ENCODE peak calls at places on chromosomes 6 and 20, in seven cellular contexts. One of them, this sample, is unnamed.

GRCh38 chr6:159972506-159973268 is 3.8 kb downstream of the IGF2R start:
- DNase-seq in choroid plexus epithelial cell: no peak
- DNase-seq in K562: peak; percentile 44
- DNase-seq in right lobe of liver: no peak
- DNase-seq in cardiac fibroblast: no peak
- DNase-seq in astrocyte of the spinal cord: no peak
- DNase-seq in astrocyte: no peak
- DNase-seq in this sample: no peak

GRCh38 chr6:74735304-74735703 is 470.5 kb downstream of the COL12A1 start:
- DNase-seq in choroid plexus epithelial cell: peak; percentile 93
- DNase-seq in K562: no peak
- DNase-seq in right lobe of liver: no peak
- DNase-seq in cardiac fibroblast: peak; percentile 90
- DNase-seq in astrocyte of the spinal cord: peak; percentile 89
- DNase-seq in astrocyte: peak; percentile 85
- DNase-seq in this sample: peak; percentile 65

GRCh38 chr6:38806271-38806670 is 91.2 kb downstream of the DNAH8 start:
- DNase-seq in choroid plexus epithelial cell: no peak
- DNase-seq in K562: no peak
- DNase-seq in right lobe of liver: no peak
- DNase-seq in cardiac fibroblast: no peak
- DNase-seq in astrocyte of the spinal cord: no peak
- DNase-seq in astrocyte: no peak
- DNase-seq in this sample: no peak

GRCh38 chr6:2086328-2087008 is 158.9 kb downstream of the GMDS start:
- DNase-seq in choroid plexus epithelial cell: no peak
- DNase-seq in K562: no peak
- DNase-seq in right lobe of liver: no peak
- DNase-seq in cardiac fibroblast: no peak
- DNase-seq in astrocyte of the spinal cord: no peak
- DNase-seq in astrocyte: no peak
- DNase-seq in this sample: no peak

GRCh38 chr6:143529095-143529494 is 17.6 kb upstream of the FUCA2 start:
- DNase-seq in choroid plexus epithelial cell: peak; percentile 20
- DNase-seq in K562: no peak
- DNase-seq in right lobe of liver: no peak
- DNase-seq in cardiac fibroblast: no peak
- DNase-seq in astrocyte of the spinal cord: no peak
- DNase-seq in astrocyte: no peak
- DNase-seq in this sample: no peak

GRCh38 chr6:100785982-100786381 is 95.1 kb downstream of the ASCC3 start:
- DNase-seq in choroid plexus epithelial cell: no peak
- DNase-seq in K562: no peak
- DNase-seq in right lobe of liver: no peak
- DNase-seq in cardiac fibroblast: no peak
- DNase-seq in astrocyte of the spinal cord: no peak
- DNase-seq in astrocyte: no peak
- DNase-seq in this sample: no peak

GRCh38 chr20:25300496-25301170 is 52.7 kb downstream of the PYGB start:
- DNase-seq in choroid plexus epithelial cell: peak; percentile 66
- DNase-seq in K562: no peak
- DNase-seq in right lobe of liver: no peak
- DNase-seq in cardiac fibroblast: peak; percentile 20
- DNase-seq in astrocyte of the spinal cord: peak; percentile 34
- DNase-seq in astrocyte: peak; percentile 14
- DNase-seq in this sample: peak; percentile 13

GRCh38 chr20:38726849-38727601 is 2.7 kb downstream of the SLC32A1 start:
- DNase-seq in choroid plexus epithelial cell: no peak
- DNase-seq in K562: peak; percentile 71
- DNase-seq in right lobe of liver: no peak
- DNase-seq in cardiac fibroblast: no peak
- DNase-seq in astrocyte of the spinal cord: no peak
- DNase-seq in astrocyte: no peak
- DNase-seq in this sample: no peak

GRCh38 chr6:27471365-27472115 is 1.4 kb downstream of the ZNF184 start:
- DNase-seq in choroid plexus epithelial cell: peak; percentile 5
- DNase-seq in K562: no peak
- DNase-seq in right lobe of liver: no peak
- DNase-seq in cardiac fibroblast: no peak
- DNase-seq in astrocyte of the spinal cord: no peak
- DNase-seq in astrocyte: no peak
- DNase-seq in this sample: no peak

GRCh38 chr6:104526383-104526782 is 333.3 kb downstream of the HACE1 start:
- DNase-seq in choroid plexus epithelial cell: peak; percentile 52
- DNase-seq in K562: no peak
- DNase-seq in right lobe of liver: no peak
- DNase-seq in cardiac fibroblast: peak; percentile 52
- DNase-seq in astrocyte of the spinal cord: no peak
- DNase-seq in astrocyte: no peak
- DNase-seq in this sample: no peak

GRCh38 chr20:2872304-2873009 is 824 bp upstream of the PTPRA start:
- DNase-seq in choroid plexus epithelial cell: peak; percentile 66
- DNase-seq in K562: peak; percentile 89
- DNase-seq in right lobe of liver: peak; percentile 69
- DNase-seq in cardiac fibroblast: peak; percentile 54
- DNase-seq in astrocyte of the spinal cord: peak; percentile 48
- DNase-seq in astrocyte: peak; percentile 34
- DNase-seq in this sample: peak; percentile 30

GRCh38 chr6:169167581-169168301 is 85.9 kb downstream of the THBS2 start:
- DNase-seq in choroid plexus epithelial cell: peak; percentile 97
- DNase-seq in K562: no peak
- DNase-seq in right lobe of liver: no peak
- DNase-seq in cardiac fibroblast: peak; percentile 99
- DNase-seq in astrocyte of the spinal cord: peak; percentile 88
- DNase-seq in astrocyte: peak; percentile 99
- DNase-seq in this sample: peak; percentile 71

GRCh38 chr6:161139766-161140553 is 133.9 kb downstream of the AGPAT4 start:
- DNase-seq in choroid plexus epithelial cell: no peak
- DNase-seq in K562: peak; percentile 61
- DNase-seq in right lobe of liver: no peak
- DNase-seq in cardiac fibroblast: no peak
- DNase-seq in astrocyte of the spinal cord: no peak
- DNase-seq in astrocyte: no peak
- DNase-seq in this sample: no peak

GRCh38 chr6:35475573-35475972 is 7.4 kb downstream of the RPL10A start:
- DNase-seq in choroid plexus epithelial cell: no peak
- DNase-seq in K562: no peak
- DNase-seq in right lobe of liver: no peak
- DNase-seq in cardiac fibroblast: no peak
- DNase-seq in astrocyte of the spinal cord: no peak
- DNase-seq in astrocyte: no peak
- DNase-seq in this sample: no peak

GRCh38 chr6:170575250-170575649 is 9.2 kb downstream of the PDCD2 start:
- DNase-seq in choroid plexus epithelial cell: peak; percentile 50
- DNase-seq in K562: peak; percentile 58
- DNase-seq in right lobe of liver: no peak
- DNase-seq in cardiac fibroblast: peak; percentile 18
- DNase-seq in astrocyte of the spinal cord: no peak
- DNase-seq in astrocyte: no peak
- DNase-seq in this sample: peak; percentile 15
- TF ChIP-seq CTCF in choroid plexus epithelial cell: peak; percentile 69
- TF ChIP-seq CTCF in K562: peak; percentile 68
- TF ChIP-seq CTCF in right lobe of liver: peak; percentile 8
- TF ChIP-seq CTCF in cardiac fibroblast: peak; percentile 20
- TF ChIP-seq CTCF in astrocyte of the spinal cord: peak; percentile 38
- TF ChIP-seq CTCF in astrocyte: peak; percentile 18
- TF ChIP-seq CTCF in this sample: peak; percentile 67

DNA sequence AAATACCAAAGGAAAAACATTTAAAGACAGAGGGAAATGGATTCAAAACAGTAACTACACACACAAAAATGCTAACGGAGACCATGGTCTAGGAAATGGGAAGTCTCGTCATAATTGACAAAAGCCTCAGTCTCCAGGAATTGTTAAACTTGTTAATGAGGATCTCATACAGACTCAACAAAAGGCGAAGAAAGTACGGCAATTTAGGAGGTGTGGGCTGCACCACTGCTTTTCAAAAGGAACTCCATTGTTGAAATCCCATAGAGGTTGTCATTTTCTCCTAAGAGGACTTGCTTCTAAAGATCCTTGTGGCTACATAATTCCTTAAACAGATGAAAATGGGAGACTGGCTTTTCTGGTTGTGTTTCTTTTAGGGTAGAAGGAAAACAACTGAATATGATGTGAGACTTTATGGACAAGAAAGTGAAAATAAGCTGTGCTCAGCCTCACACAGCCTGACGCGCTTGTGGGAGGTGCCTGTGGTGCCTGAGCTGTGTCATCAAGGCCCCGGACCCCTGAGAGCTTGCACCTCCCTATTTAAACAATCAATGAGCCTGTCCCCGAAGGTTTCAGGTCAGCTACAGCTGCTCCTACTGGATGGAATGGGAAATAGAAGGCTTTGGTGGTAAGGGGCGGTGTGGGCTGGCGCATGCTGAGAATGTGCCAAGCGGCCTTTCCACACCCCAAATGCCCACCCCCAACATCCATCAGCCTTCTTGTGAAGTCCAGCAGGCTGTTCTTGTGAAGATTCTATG is 2.5 kb upstream of the CLDN20 start:
- DNase-seq in choroid plexus epithelial cell: no peak
- DNase-seq in K562: no peak
- DNase-seq in right lobe of liver: no peak
- DNase-seq in cardiac fibroblast: no peak
- DNase-seq in astrocyte of the spinal cord: no peak
- DNase-seq in astrocyte: no peak
- DNase-seq in this sample: no peak
- TF ChIP-seq CTCF in choroid plexus epithelial cell: peak; percentile 29
- TF ChIP-seq CTCF in K562: no peak
- TF ChIP-seq CTCF in right lobe of liver: no peak
- TF ChIP-seq CTCF in cardiac fibroblast: no peak
- TF ChIP-seq CTCF in astrocyte of the spinal cord: peak; percentile 17
- TF ChIP-seq CTCF in astrocyte: no peak
- TF ChIP-seq CTCF in this sample: peak; percentile 42

GRCh38 chr6:33419580-33420492 is at the start of gene SYNGAP1:
- DNase-seq in choroid plexus epithelial cell: peak; percentile 66
- DNase-seq in K562: peak; percentile 73
- DNase-seq in right lobe of liver: no peak
- DNase-seq in cardiac fibroblast: peak; percentile 82
- DNase-seq in astrocyte of the spinal cord: peak; percentile 62
- DNase-seq in astrocyte: peak; percentile 57
- DNase-seq in this sample: no peak

GRCh38 chr6:33418690-33419291 is 884 bp upstream of the CUTA start:
- DNase-seq in choroid plexus epithelial cell: peak; percentile 50
- DNase-seq in K562: peak; percentile 84
- DNase-seq in right lobe of liver: no peak
- DNase-seq in cardiac fibroblast: peak; percentile 41
- DNase-seq in astrocyte of the spinal cord: no peak
- DNase-seq in astrocyte: peak; percentile 25
- DNase-seq in this sample: no peak

GRCh38 chr6:33417127-33417902 is 592 bp downstream of the CUTA start:
- DNase-seq in choroid plexus epithelial cell: peak; percentile 81
- DNase-seq in K562: peak; percentile 76
- DNase-seq in right lobe of liver: no peak
- DNase-seq in cardiac fibroblast: peak; percentile 74
- DNase-seq in astrocyte of the spinal cord: peak; percentile 71
- DNase-seq in astrocyte: peak; percentile 86
- DNase-seq in this sample: peak; percentile 88

GRCh38 chr6:33416386-33417126 is 1.4 kb downstream of the CUTA start:
- DNase-seq in choroid plexus epithelial cell: no peak
- DNase-seq in K562: no peak
- DNase-seq in right lobe of liver: no peak
- DNase-seq in cardiac fibroblast: no peak
- DNase-seq in astrocyte of the spinal cord: no peak
- DNase-seq in astrocyte: no peak
- DNase-seq in this sample: no peak

GRCh38 chr6:33417903-33418689 is at the start of gene CUTA:
- DNase-seq in choroid plexus epithelial cell: peak; percentile 100
- DNase-seq in K562: peak; percentile 100
- DNase-seq in right lobe of liver: peak; percentile 100
- DNase-seq in cardiac fibroblast: peak; percentile 100
- DNase-seq in astrocyte of the spinal cord: peak; percentile 100
- DNase-seq in astrocyte: peak; percentile 100
- DNase-seq in this sample: peak; percentile 100
- TF ChIP-seq CTCF in choroid plexus epithelial cell: peak; percentile 50
- TF ChIP-seq CTCF in K562: peak; percentile 35
- TF ChIP-seq CTCF in right lobe of liver: peak; percentile 19
- TF ChIP-seq CTCF in cardiac fibroblast: peak; percentile 5
- TF ChIP-seq CTCF in astrocyte of the spinal cord: peak; percentile 23
- TF ChIP-seq CTCF in astrocyte: no peak
- TF ChIP-seq CTCF in this sample: peak; percentile 70

GRCh38 chr6:70377372-70377771 is 35.9 kb upstream of the FAM135A start:
- DNase-seq in choroid plexus epithelial cell: no peak
- DNase-seq in K562: no peak
- DNase-seq in right lobe of liver: no peak
- DNase-seq in cardiac fibroblast: no peak
- DNase-seq in astrocyte of the spinal cord: no peak
- DNase-seq in astrocyte: no peak
- DNase-seq in this sample: no peak

GRCh38 chr6:70375166-70375565 is 38.1 kb upstream of the FAM135A start:
- DNase-seq in choroid plexus epithelial cell: peak; percentile 67
- DNase-seq in K562: no peak
- DNase-seq in right lobe of liver: no peak
- DNase-seq in cardiac fibroblast: no peak
- DNase-seq in astrocyte of the spinal cord: peak; percentile 36
- DNase-seq in astrocyte: no peak
- DNase-seq in this sample: peak; percentile 57

GRCh38 chr6:70379473-70380013 is 33.8 kb upstream of the FAM135A start:
- DNase-seq in choroid plexus epithelial cell: no peak
- DNase-seq in K562: no peak
- DNase-seq in right lobe of liver: no peak
- DNase-seq in cardiac fibroblast: no peak
- DNase-seq in astrocyte of the spinal cord: no peak
- DNase-seq in astrocyte: no peak
- DNase-seq in this sample: no peak

GRCh38 chr6:70376628-70377027 is 36.7 kb upstream of the FAM135A start:
- DNase-seq in choroid plexus epithelial cell: no peak
- DNase-seq in K562: no peak
- DNase-seq in right lobe of liver: no peak
- DNase-seq in cardiac fibroblast: no peak
- DNase-seq in astrocyte of the spinal cord: no peak
- DNase-seq in astrocyte: no peak
- DNase-seq in this sample: no peak

GRCh38 chr6:70375882-70376281 is 37.4 kb upstream of the FAM135A start:
- DNase-seq in choroid plexus epithelial cell: peak; percentile 8
- DNase-seq in K562: peak; percentile 60
- DNase-seq in right lobe of liver: no peak
- DNase-seq in cardiac fibroblast: no peak
- DNase-seq in astrocyte of the spinal cord: no peak
- DNase-seq in astrocyte: no peak
- DNase-seq in this sample: peak; percentile 4
- TF ChIP-seq CTCF in choroid plexus epithelial cell: peak; percentile 46
- TF ChIP-seq CTCF in K562: peak; percentile 51
- TF ChIP-seq CTCF in right lobe of liver: no peak
- TF ChIP-seq CTCF in cardiac fibroblast: peak; percentile 34
- TF ChIP-seq CTCF in astrocyte of the spinal cord: peak; percentile 34
- TF ChIP-seq CTCF in astrocyte: peak; percentile 18
- TF ChIP-seq CTCF in this sample: peak; percentile 58